ENCODE peak calls at places on chromosomes 4 and X, in nine cellular contexts. Y, A, D, X, H, P, Q, I and K are unnamed samples.

GRCh38 chr4:80183196-80184052 is 13.9 kb upstream of the PRDM8 start:
- DNase-seq in Y (no peak), A (peak), D (no peak), X (peak), H (no peak), P (no peak), Q (peak), I (peak), K (peak)

GRCh38 chrX:103254921-103255455 is at the start of gene TCEAL8:
- DNase-seq in Y (peak), A (peak), D (no peak), X (peak), H (peak), P (peak), Q (peak), I (no peak), K (peak)

GRCh38 chrX:29470029-29470428 is 745.3 kb upstream of the MAGEB2 start:
- DNase-seq in Y (no peak), A (no peak), D (no peak), X (no peak), H (no peak), P (peak), Q (no peak), I (no peak), K (no peak)

GRCh38 chr4:123588631-123589223 is 192.1 kb downstream of the SPRY1 start:
- DNase-seq in Y (no peak), A (no peak), D (no peak), X (no peak), H (no peak), P (peak), Q (no peak), I (no peak), K (no peak)

GRCh38 chr4:103011378-103012025 is 8.0 kb downstream of the SLC9B1 start:
- DNase-seq in Y (no peak), A (no peak), D (no peak), X (peak), H (no peak), P (peak), Q (no peak), I (no peak), K (no peak)

GRCh38 chr4:150136481-150136880 is 58.2 kb downstream of the DCLK2 start:
- DNase-seq in Y (no peak), A (no peak), D (no peak), X (no peak), H (no peak), P (peak), Q (no peak), I (no peak), K (no peak)

GRCh38 chr4:21763865-21764264 is 184.7 kb downstream of the KCNIP4 start:
- DNase-seq in Y (no peak), A (no peak), D (no peak), X (no peak), H (no peak), P (no peak), Q (no peak), I (no peak), K (no peak)

GRCh38 chrX:38431525-38431924 is 79.1 kb downstream of the OTC start:
- DNase-seq in Y (no peak), A (no peak), D (no peak), X (no peak), H (no peak), P (no peak), Q (no peak), I (no peak), K (no peak)

GRCh38 chr4:83890231-83890630 is 354.3 kb downstream of the GPAT3 start:
- DNase-seq in Y (no peak), A (no peak), D (no peak), X (no peak), H (no peak), P (no peak), Q (no peak), I (no peak), K (no peak)

GRCh38 chrX:118551426-118551825 is 55.8 kb downstream of the DOCK11 start:
- DNase-seq in Y (no peak), A (no peak), D (no peak), X (no peak), H (no peak), P (no peak), Q (no peak), I (no peak), K (no peak)

GRCh38 chrX:20270557-20270880 is 3.8 kb upstream of the RPS6KA3 start:
- DNase-seq in Y (no peak), A (no peak), D (no peak), X (no peak), H (no peak), P (no peak), Q (no peak), I (no peak), K (no peak)

GRCh38 chr4:183098080-183098722 is 856 bp upstream of the WWC2 start:
- DNase-seq in Y (no peak), A (peak), D (no peak), X (peak), H (peak), P (peak), Q (no peak), I (peak), K (peak)

GRCh38 chr4:124854968-124855367 is 142.4 kb upstream of the ANKRD50 start:
- DNase-seq in Y (no peak), A (no peak), D (no peak), X (no peak), H (no peak), P (no peak), Q (no peak), I (no peak), K (no peak)

GRCh38 chr4:107989162-107989536 is 540 bp upstream of the HADH start:
- DNase-seq in Y (no peak), A (no peak), D (no peak), X (no peak), H (no peak), P (no peak), Q (no peak), I (no peak), K (no peak)